ENCODE peak calls at places on chromosomes 7 and 10, in eight cellular contexts. M is coronary artery; J is left colon; O is cardiac muscle cell; Z is stimulated activated CD4-positive, alpha-beta T cell treated with anti-CD3 and anti-CD28 coated beads, Interleukin-2, amount 100 ng/mL, for 4 hours; P is right atrium auricular region; B is neuronal stem cell; T is pons. D is an unnamed sample.
A peak's percentile ranks its signal among the peaks of the same experiment; 100 is the strongest.

GRCh38 chr7:113945018-113945938 is 26.5 kb upstream of the PPP1R3A start:
- DNase-seq in M (no peak), J (no peak), O (peak; percentile 3), Z (no peak), P (no peak), B (no peak), T (no peak), D (no peak)

GRCh38 chr10:131031346-131031745 is 280.2 kb downstream of the TCERG1L start:
- DNase-seq in M (no peak), J (no peak), O (no peak), Z (no peak), P (no peak), B (no peak), T (no peak), D (no peak)

GRCh38 chr7:16563281-16564022 is 36.8 kb downstream of the LRRC72 start:
- DNase-seq in M (no peak), J (no peak), O (no peak), Z (no peak), P (no peak), B (no peak), T (no peak), D (peak; percentile 42)

GRCh38 chr10:69088801-69089501 is 1.0 kb downstream of the SRGN start:
- DNase-seq in M (no peak), J (no peak), O (no peak), Z (peak; percentile 55), P (no peak), B (no peak), T (no peak), D (peak; percentile 72)

GRCh38 chr7:151080091-151080521 is 503 bp downstream of the FASTK start:
- DNase-seq in M (no peak), J (peak; percentile 60), O (peak; percentile 46), Z (no peak), P (no peak), B (no peak), T (no peak), D (no peak)

GRCh38 chr10:117240105-117240729 is 697 bp upstream of the SLC18A2 start:
- DNase-seq in M (no peak), J (no peak), O (peak; percentile 40), Z (no peak), P (no peak), B (no peak), T (no peak), D (no peak)

GRCh38 chr7:70736715-70737460 is 395.1 kb upstream of the GALNT17 start:
- DNase-seq in M (no peak), J (no peak), O (no peak), Z (no peak), P (no peak), B (no peak), T (peak; percentile 24), D (no peak)

GRCh38 chr10:63700935-63701263 is 179.7 kb downstream of the REEP3 start:
- DNase-seq in M (no peak), J (no peak), O (no peak), Z (no peak), P (no peak), B (no peak), T (no peak), D (peak; percentile 19)

GRCh38 chr7:10934292-10934691 is 39.4 kb upstream of the PHF14 start:
- DNase-seq in M (no peak), J (no peak), O (no peak), Z (no peak), P (no peak), B (no peak), T (no peak), D (no peak)

D was measured in AML-193.